ENCODE peak calls at places on chromosome 13, in eight cellular contexts. One of them, this sample, is unnamed.

GRCh38 chr13:97855570-97855970 is 97.9 kb upstream of the IPO5 start:
- DNase-seq in LoVo: peak
- DNase-seq in H1: no peak
- DNase-seq in stimulated activated effector memory CD8-positive, alpha-beta T cell treated with anti-CD3 and anti-CD28 coated beads, Interleukin-12 subunit alpha, Interleukin-12 subunit beta, amount 100 ng/mL, for 72 hours: no peak
- DNase-seq in T-cell: no peak
- DNase-seq in stimulated activated CD4-positive, alpha-beta T cell treated with anti-CD3 and anti-CD28 coated beads, TNF-alpha, amount 100 ng/mL, for 48 hours: no peak
- DNase-seq in stimulated activated CD8-positive, alpha-beta memory T cell treated with anti-CD3 and anti-CD28 coated beads, Interleukin-7, amount 100 ng/mL, for 1 hour: no peak
- DNase-seq in EL: peak
- DNase-seq in this sample: peak

GRCh38 chr13:47480941-47481340 is 520.1 kb downstream of the SUCLA2 start:
- DNase-seq in LoVo: no peak
- DNase-seq in H1: no peak
- DNase-seq in stimulated activated effector memory CD8-positive, alpha-beta T cell treated with anti-CD3 and anti-CD28 coated beads, Interleukin-12 subunit alpha, Interleukin-12 subunit beta, amount 100 ng/mL, for 72 hours: no peak
- DNase-seq in T-cell: no peak
- DNase-seq in stimulated activated CD4-positive, alpha-beta T cell treated with anti-CD3 and anti-CD28 coated beads, TNF-alpha, amount 100 ng/mL, for 48 hours: no peak
- DNase-seq in stimulated activated CD8-positive, alpha-beta memory T cell treated with anti-CD3 and anti-CD28 coated beads, Interleukin-7, amount 100 ng/mL, for 1 hour: no peak
- DNase-seq in EL: peak
- DNase-seq in this sample: no peak

GRCh38 chr13:20843177-20843576 is 59.4 kb downstream of the XPO4 start:
- DNase-seq in LoVo: no peak
- DNase-seq in H1: no peak
- DNase-seq in stimulated activated effector memory CD8-positive, alpha-beta T cell treated with anti-CD3 and anti-CD28 coated beads, Interleukin-12 subunit alpha, Interleukin-12 subunit beta, amount 100 ng/mL, for 72 hours: no peak
- DNase-seq in T-cell: no peak
- DNase-seq in stimulated activated CD4-positive, alpha-beta T cell treated with anti-CD3 and anti-CD28 coated beads, TNF-alpha, amount 100 ng/mL, for 48 hours: no peak
- DNase-seq in stimulated activated CD8-positive, alpha-beta memory T cell treated with anti-CD3 and anti-CD28 coated beads, Interleukin-7, amount 100 ng/mL, for 1 hour: no peak
- DNase-seq in EL: no peak
- DNase-seq in this sample: no peak

GRCh38 chr13:109510036-109510435 is 276.3 kb downstream of the IRS2 start:
- DNase-seq in LoVo: no peak
- DNase-seq in H1: no peak
- DNase-seq in stimulated activated effector memory CD8-positive, alpha-beta T cell treated with anti-CD3 and anti-CD28 coated beads, Interleukin-12 subunit alpha, Interleukin-12 subunit beta, amount 100 ng/mL, for 72 hours: no peak
- DNase-seq in T-cell: no peak
- DNase-seq in stimulated activated CD4-positive, alpha-beta T cell treated with anti-CD3 and anti-CD28 coated beads, TNF-alpha, amount 100 ng/mL, for 48 hours: no peak
- DNase-seq in stimulated activated CD8-positive, alpha-beta memory T cell treated with anti-CD3 and anti-CD28 coated beads, Interleukin-7, amount 100 ng/mL, for 1 hour: no peak
- DNase-seq in EL: no peak
- DNase-seq in this sample: peak

GRCh38 chr13:99617474-99618255 is 116.4 kb downstream of the TM9SF2 start:
- DNase-seq in LoVo: no peak
- DNase-seq in H1: no peak
- DNase-seq in stimulated activated effector memory CD8-positive, alpha-beta T cell treated with anti-CD3 and anti-CD28 coated beads, Interleukin-12 subunit alpha, Interleukin-12 subunit beta, amount 100 ng/mL, for 72 hours: no peak
- DNase-seq in T-cell: no peak
- DNase-seq in stimulated activated CD4-positive, alpha-beta T cell treated with anti-CD3 and anti-CD28 coated beads, TNF-alpha, amount 100 ng/mL, for 48 hours: no peak
- DNase-seq in stimulated activated CD8-positive, alpha-beta memory T cell treated with anti-CD3 and anti-CD28 coated beads, Interleukin-7, amount 100 ng/mL, for 1 hour: no peak
- DNase-seq in EL: peak
- DNase-seq in this sample: no peak

GRCh38 chr13:39955560-39955959 is 300.1 kb downstream of the COG6 start:
- DNase-seq in LoVo: no peak
- DNase-seq in H1: no peak
- DNase-seq in stimulated activated effector memory CD8-positive, alpha-beta T cell treated with anti-CD3 and anti-CD28 coated beads, Interleukin-12 subunit alpha, Interleukin-12 subunit beta, amount 100 ng/mL, for 72 hours: no peak
- DNase-seq in T-cell: no peak
- DNase-seq in stimulated activated CD4-positive, alpha-beta T cell treated with anti-CD3 and anti-CD28 coated beads, TNF-alpha, amount 100 ng/mL, for 48 hours: no peak
- DNase-seq in stimulated activated CD8-positive, alpha-beta memory T cell treated with anti-CD3 and anti-CD28 coated beads, Interleukin-7, amount 100 ng/mL, for 1 hour: no peak
- DNase-seq in EL: no peak
- DNase-seq in this sample: no peak

GRCh38 chr13:98507060-98507797 is 69.7 kb downstream of the STK24 start:
- DNase-seq in LoVo: peak
- DNase-seq in H1: peak
- DNase-seq in stimulated activated effector memory CD8-positive, alpha-beta T cell treated with anti-CD3 and anti-CD28 coated beads, Interleukin-12 subunit alpha, Interleukin-12 subunit beta, amount 100 ng/mL, for 72 hours: no peak
- DNase-seq in T-cell: no peak
- DNase-seq in stimulated activated CD4-positive, alpha-beta T cell treated with anti-CD3 and anti-CD28 coated beads, TNF-alpha, amount 100 ng/mL, for 48 hours: no peak
- DNase-seq in stimulated activated CD8-positive, alpha-beta memory T cell treated with anti-CD3 and anti-CD28 coated beads, Interleukin-7, amount 100 ng/mL, for 1 hour: no peak
- DNase-seq in EL: peak
- DNase-seq in this sample: no peak

GRCh38 chr13:27263438-27263837 is 7.2 kb upstream of the RASL11A start:
- DNase-seq in LoVo: no peak
- DNase-seq in H1: no peak
- DNase-seq in stimulated activated effector memory CD8-positive, alpha-beta T cell treated with anti-CD3 and anti-CD28 coated beads, Interleukin-12 subunit alpha, Interleukin-12 subunit beta, amount 100 ng/mL, for 72 hours: no peak
- DNase-seq in T-cell: no peak
- DNase-seq in stimulated activated CD4-positive, alpha-beta T cell treated with anti-CD3 and anti-CD28 coated beads, TNF-alpha, amount 100 ng/mL, for 48 hours: no peak
- DNase-seq in stimulated activated CD8-positive, alpha-beta memory T cell treated with anti-CD3 and anti-CD28 coated beads, Interleukin-7, amount 100 ng/mL, for 1 hour: no peak
- DNase-seq in EL: no peak
- DNase-seq in this sample: no peak

GRCh38 chr13:23750383-23751121 is 138.6 kb downstream of the MIPEP start:
- DNase-seq in LoVo: no peak
- DNase-seq in H1: no peak
- DNase-seq in stimulated activated effector memory CD8-positive, alpha-beta T cell treated with anti-CD3 and anti-CD28 coated beads, Interleukin-12 subunit alpha, Interleukin-12 subunit beta, amount 100 ng/mL, for 72 hours: no peak
- DNase-seq in T-cell: no peak
- DNase-seq in stimulated activated CD4-positive, alpha-beta T cell treated with anti-CD3 and anti-CD28 coated beads, TNF-alpha, amount 100 ng/mL, for 48 hours: no peak
- DNase-seq in stimulated activated CD8-positive, alpha-beta memory T cell treated with anti-CD3 and anti-CD28 coated beads, Interleukin-7, amount 100 ng/mL, for 1 hour: no peak
- DNase-seq in EL: peak
- DNase-seq in this sample: no peak

GRCh38 chr13:23599083-23599925 is 29.1 kb downstream of the TNFRSF19 start:
- DNase-seq in LoVo: peak
- DNase-seq in H1: peak
- DNase-seq in stimulated activated effector memory CD8-positive, alpha-beta T cell treated with anti-CD3 and anti-CD28 coated beads, Interleukin-12 subunit alpha, Interleukin-12 subunit beta, amount 100 ng/mL, for 72 hours: no peak
- DNase-seq in T-cell: no peak
- DNase-seq in stimulated activated CD4-positive, alpha-beta T cell treated with anti-CD3 and anti-CD28 coated beads, TNF-alpha, amount 100 ng/mL, for 48 hours: no peak
- DNase-seq in stimulated activated CD8-positive, alpha-beta memory T cell treated with anti-CD3 and anti-CD28 coated beads, Interleukin-7, amount 100 ng/mL, for 1 hour: no peak
- DNase-seq in EL: peak
- DNase-seq in this sample: no peak

GRCh38 chr13:84279166-84279565 is 396.9 kb upstream of the SLITRK1 start:
- DNase-seq in LoVo: no peak
- DNase-seq in H1: no peak
- DNase-seq in stimulated activated effector memory CD8-positive, alpha-beta T cell treated with anti-CD3 and anti-CD28 coated beads, Interleukin-12 subunit alpha, Interleukin-12 subunit beta, amount 100 ng/mL, for 72 hours: no peak
- DNase-seq in T-cell: no peak
- DNase-seq in stimulated activated CD4-positive, alpha-beta T cell treated with anti-CD3 and anti-CD28 coated beads, TNF-alpha, amount 100 ng/mL, for 48 hours: no peak
- DNase-seq in stimulated activated CD8-positive, alpha-beta memory T cell treated with anti-CD3 and anti-CD28 coated beads, Interleukin-7, amount 100 ng/mL, for 1 hour: no peak
- DNase-seq in EL: peak
- DNase-seq in this sample: no peak

GRCh38 chr13:39516140-39516539 is 86.9 kb downstream of the LHFPL6 start:
- DNase-seq in LoVo: no peak
- DNase-seq in H1: no peak
- DNase-seq in stimulated activated effector memory CD8-positive, alpha-beta T cell treated with anti-CD3 and anti-CD28 coated beads, Interleukin-12 subunit alpha, Interleukin-12 subunit beta, amount 100 ng/mL, for 72 hours: no peak
- DNase-seq in T-cell: no peak
- DNase-seq in stimulated activated CD4-positive, alpha-beta T cell treated with anti-CD3 and anti-CD28 coated beads, TNF-alpha, amount 100 ng/mL, for 48 hours: no peak
- DNase-seq in stimulated activated CD8-positive, alpha-beta memory T cell treated with anti-CD3 and anti-CD28 coated beads, Interleukin-7, amount 100 ng/mL, for 1 hour: no peak
- DNase-seq in EL: peak
- DNase-seq in this sample: no peak

GRCh38 chr13:35392768-35393167 is 83.7 kb downstream of the MAB21L1 start:
- DNase-seq in LoVo: no peak
- DNase-seq in H1: no peak
- DNase-seq in stimulated activated effector memory CD8-positive, alpha-beta T cell treated with anti-CD3 and anti-CD28 coated beads, Interleukin-12 subunit alpha, Interleukin-12 subunit beta, amount 100 ng/mL, for 72 hours: no peak
- DNase-seq in T-cell: no peak
- DNase-seq in stimulated activated CD4-positive, alpha-beta T cell treated with anti-CD3 and anti-CD28 coated beads, TNF-alpha, amount 100 ng/mL, for 48 hours: no peak
- DNase-seq in stimulated activated CD8-positive, alpha-beta memory T cell treated with anti-CD3 and anti-CD28 coated beads, Interleukin-7, amount 100 ng/mL, for 1 hour: no peak
- DNase-seq in EL: no peak
- DNase-seq in this sample: no peak

GRCh38 chr13:112453207-112453829 is 77.2 kb downstream of the SPACA7 start:
- DNase-seq in LoVo: no peak
- DNase-seq in H1: no peak
- DNase-seq in stimulated activated effector memory CD8-positive, alpha-beta T cell treated with anti-CD3 and anti-CD28 coated beads, Interleukin-12 subunit alpha, Interleukin-12 subunit beta, amount 100 ng/mL, for 72 hours: peak
- DNase-seq in T-cell: no peak
- DNase-seq in stimulated activated CD4-positive, alpha-beta T cell treated with anti-CD3 and anti-CD28 coated beads, TNF-alpha, amount 100 ng/mL, for 48 hours: no peak
- DNase-seq in stimulated activated CD8-positive, alpha-beta memory T cell treated with anti-CD3 and anti-CD28 coated beads, Interleukin-7, amount 100 ng/mL, for 1 hour: no peak
- DNase-seq in EL: no peak
- DNase-seq in this sample: no peak

GRCh38 chr13:73141292-73141771 is 82.5 kb downstream of the KLF5 start:
- DNase-seq in LoVo: no peak
- DNase-seq in H1: no peak
- DNase-seq in stimulated activated effector memory CD8-positive, alpha-beta T cell treated with anti-CD3 and anti-CD28 coated beads, Interleukin-12 subunit alpha, Interleukin-12 subunit beta, amount 100 ng/mL, for 72 hours: no peak
- DNase-seq in T-cell: no peak
- DNase-seq in stimulated activated CD4-positive, alpha-beta T cell treated with anti-CD3 and anti-CD28 coated beads, TNF-alpha, amount 100 ng/mL, for 48 hours: no peak
- DNase-seq in stimulated activated CD8-positive, alpha-beta memory T cell treated with anti-CD3 and anti-CD28 coated beads, Interleukin-7, amount 100 ng/mL, for 1 hour: no peak
- DNase-seq in EL: no peak
- DNase-seq in this sample: no peak

GRCh38 chr13:30872195-30872594 is 33.9 kb upstream of the MEDAG start:
- DNase-seq in LoVo: no peak
- DNase-seq in H1: no peak
- DNase-seq in stimulated activated effector memory CD8-positive, alpha-beta T cell treated with anti-CD3 and anti-CD28 coated beads, Interleukin-12 subunit alpha, Interleukin-12 subunit beta, amount 100 ng/mL, for 72 hours: no peak
- DNase-seq in T-cell: no peak
- DNase-seq in stimulated activated CD4-positive, alpha-beta T cell treated with anti-CD3 and anti-CD28 coated beads, TNF-alpha, amount 100 ng/mL, for 48 hours: no peak
- DNase-seq in stimulated activated CD8-positive, alpha-beta memory T cell treated with anti-CD3 and anti-CD28 coated beads, Interleukin-7, amount 100 ng/mL, for 1 hour: no peak
- DNase-seq in EL: no peak
- DNase-seq in this sample: no peak

GRCh38 chr13:110044521-110045200 is 258.3 kb upstream of the IRS2 start:
- DNase-seq in LoVo: no peak
- DNase-seq in H1: no peak
- DNase-seq in stimulated activated effector memory CD8-positive, alpha-beta T cell treated with anti-CD3 and anti-CD28 coated beads, Interleukin-12 subunit alpha, Interleukin-12 subunit beta, amount 100 ng/mL, for 72 hours: no peak
- DNase-seq in T-cell: no peak
- DNase-seq in stimulated activated CD4-positive, alpha-beta T cell treated with anti-CD3 and anti-CD28 coated beads, TNF-alpha, amount 100 ng/mL, for 48 hours: no peak
- DNase-seq in stimulated activated CD8-positive, alpha-beta memory T cell treated with anti-CD3 and anti-CD28 coated beads, Interleukin-7, amount 100 ng/mL, for 1 hour: no peak
- DNase-seq in EL: no peak
- DNase-seq in this sample: no peak